ENCODE peak calls at places on chromosomes 16 and 17, in six cellular contexts. S, I, Q, J, M and B are unnamed samples.

GRCh38 chr16:52318259-52319008 is 228.5 kb downstream of the TOX3 start:
- DNase-seq in S (no peak), I (no peak), Q (no peak), J (no peak), M (no peak), B (no peak)

GRCh38 chr16:24493859-24494258 is 45.5 kb upstream of the RBBP6 start:
- DNase-seq in S (peak; percentile 59), I (no peak), Q (no peak), J (no peak), M (no peak), B (no peak)

GRCh38 chr16:89330177-89330856 is 112.8 kb downstream of the ZNF778 start:
- DNase-seq in S (peak; percentile 81), I (no peak), Q (no peak), J (no peak), M (peak; percentile 40), B (no peak)

GRCh38 chr16:31215287-31216115 is 1.4 kb downstream of the PYDC1 start:
- DNase-seq in S (peak; percentile 40), I (peak; percentile 80), Q (no peak), J (peak; percentile 76), M (no peak), B (no peak)

GRCh38 chr16:78916928-78917545 is 683.5 kb downstream of the MAF start:
- DNase-seq in S (peak; percentile 89), I (no peak), Q (no peak), J (no peak), M (no peak), B (no peak)

GRCh38 chr17:78977992-78978973 is 1.4 kb downstream of the LGALS3BP start:
- DNase-seq in S (no peak), I (no peak), Q (no peak), J (no peak), M (no peak), B (no peak)

GRCh38 chr17:4175921-4176802 is 33.2 kb downstream of the CYB5D2 start:
- DNase-seq in S (no peak), I (peak; percentile 66), Q (no peak), J (no peak), M (no peak), B (no peak)

GRCh38 chr17:17668358-17668757 is 12.9 kb upstream of the RAI1 start:
- DNase-seq in S (no peak), I (no peak), Q (no peak), J (no peak), M (no peak), B (no peak)

GRCh38 chr16:24497405-24497804 is 42.0 kb upstream of the RBBP6 start:
- DNase-seq in S (peak; percentile 34), I (peak; percentile 43), Q (no peak), J (peak; percentile 8), M (no peak), B (no peak)

GRCh38 chr16:88761143-88761534 is 23.9 kb downstream of the PIEZO1 start:
- DNase-seq in S (no peak), I (no peak), Q (no peak), J (no peak), M (no peak), B (no peak)

GRCh38 chr16:17278988-17279387 is 191.8 kb downstream of the XYLT1 start:
- DNase-seq in S (no peak), I (no peak), Q (no peak), J (no peak), M (no peak), B (no peak)

GRCh38 chr17:79285973-79286372 is 211.3 kb downstream of the ENGASE start:
- DNase-seq in S (no peak), I (no peak), Q (no peak), J (no peak), M (no peak), B (no peak)

GRCh38 chr17:71337903-71338302 is 782.9 kb upstream of the SOX9 start:
- DNase-seq in S (peak; percentile 21), I (no peak), Q (no peak), J (no peak), M (no peak), B (no peak)

GRCh38 chr16:27382187-27382855 is 19.7 kb upstream of the IL21R start:
- DNase-seq in S (no peak), I (no peak), Q (peak; percentile 43), J (no peak), M (no peak), B (no peak)

GRCh38 chr16:83692224-83692623 is 115.6 kb upstream of the HSBP1 start:
- DNase-seq in S (no peak), I (no peak), Q (no peak), J (no peak), M (no peak), B (no peak)

GRCh38 chr17:17952691-17953090 is 19.5 kb downstream of the TOM1L2 start:
- DNase-seq in S (no peak), I (no peak), Q (no peak), J (no peak), M (no peak), B (no peak)

GRCh38 chr17:35930211-35931065 is at the start of gene RDM1:
- DNase-seq in S (peak; percentile 53), I (peak; percentile 72), Q (peak; percentile 72), J (peak; percentile 85), M (peak; percentile 75), B (peak; percentile 25)

GRCh38 chr16:88820335-88821025 is 8.8 kb upstream of the APRT start:
- DNase-seq in S (no peak), I (no peak), Q (no peak), J (no peak), M (no peak), B (no peak)

GRCh38 chr17:44220211-44221071 is 966 bp upstream of the UBTF start:
- DNase-seq in S (no peak), I (peak; percentile 83), Q (peak; percentile 77), J (peak; percentile 78), M (no peak), B (no peak)

GRCh38 chr16:4200000-4200780 is 41.7 kb downstream of the SRL start:
- DNase-seq in S (peak; percentile 57), I (peak; percentile 81), Q (peak; percentile 84), J (peak; percentile 85), M (no peak), B (peak; percentile 38)

GRCh38 chr16:4511441-4512082 is 27.0 kb downstream of the CDIP1 start:
- DNase-seq in S (peak; percentile 51), I (peak; percentile 73), Q (no peak), J (peak; percentile 75), M (no peak), B (no peak)

GRCh38 chr17:51255673-51256072 is 4.2 kb downstream of the MBTD1 start:
- DNase-seq in S (no peak), I (no peak), Q (no peak), J (no peak), M (no peak), B (no peak)

GRCh38 chr17:45266372-45266926 is 4.6 kb upstream of the SPATA32 start:
- DNase-seq in S (no peak), I (no peak), Q (no peak), J (no peak), M (no peak), B (no peak)
- TF ChIP-seq CTCF in S (no peak), I (no peak), Q (no peak), J (no peak), M (no peak), B (no peak)

DNA sequence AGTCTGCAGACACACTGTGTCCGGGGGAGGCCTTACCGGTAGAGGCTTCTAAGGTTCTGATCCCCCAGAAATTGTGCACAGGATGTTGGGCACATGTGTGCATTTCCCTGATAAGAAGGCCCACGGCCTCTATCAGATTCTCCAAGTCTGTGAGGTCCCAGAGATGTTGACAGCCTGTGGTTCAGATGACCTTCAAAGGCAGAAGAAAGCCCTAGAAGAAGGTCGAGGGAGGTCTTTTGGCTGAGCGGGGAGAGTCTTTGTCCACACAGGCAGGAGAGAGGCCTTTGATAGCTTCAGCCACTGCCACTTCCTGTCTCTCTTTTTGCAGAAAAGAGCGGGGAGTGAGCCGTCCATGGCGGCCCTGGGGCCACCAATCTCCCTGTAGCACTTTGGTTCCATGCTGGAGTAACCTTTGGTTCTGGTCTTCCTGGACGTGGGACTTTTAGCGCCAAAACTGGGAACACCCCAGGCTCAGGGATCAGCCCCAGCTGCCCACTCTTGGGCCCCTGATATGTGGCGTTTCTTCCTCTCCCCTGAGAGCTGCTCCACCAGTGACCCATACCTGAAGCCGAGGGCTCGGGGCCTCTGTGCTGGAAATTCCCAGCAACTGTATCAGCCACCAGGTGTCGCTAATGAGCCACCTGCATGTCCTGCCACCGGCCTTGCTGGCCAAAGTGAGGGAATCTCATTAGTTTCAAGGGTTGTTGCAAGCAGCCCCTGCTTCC is 28.1 kb upstream of the LGALS9 start:
- DNase-seq in S (peak; percentile 52), I (peak; percentile 83), Q (peak; percentile 80), J (peak; percentile 86), M (peak; percentile 59), B (peak; percentile 76)
- TF ChIP-seq CTCF in S (peak; percentile 95), I (peak; percentile 96), Q (peak; percentile 88), J (peak; percentile 87), M (peak; percentile 96), B (no peak)

GRCh38 chr16:2233872-2234812 is 2.1 kb upstream of the DNASE1L2 start:
- DNase-seq in S (no peak), I (no peak), Q (no peak), J (no peak), M (no peak), B (no peak)
- TF ChIP-seq CTCF in S (no peak), I (no peak), Q (no peak), J (no peak), M (no peak), B (no peak)

GRCh38 chr16:58026705-58027340 is 1.3 kb downstream of the MMP15 start:
- DNase-seq in S (no peak), I (peak; percentile 21), Q (no peak), J (peak; percentile 51), M (no peak), B (no peak)
- TF ChIP-seq CTCF in S (no peak), I (no peak), Q (no peak), J (no peak), M (no peak), B (no peak)

GRCh38 chr17:82050761-82051641 is 610 bp downstream of the RFNG start:
- DNase-seq in S (no peak), I (peak; percentile 51), Q (no peak), J (peak; percentile 46), M (no peak), B (no peak)
- TF ChIP-seq CTCF in S (no peak), I (no peak), Q (no peak), J (no peak), M (no peak), B (no peak)

GRCh38 chr17:76124582-76125390 is 16.3 kb downstream of the FOXJ1 start:
- DNase-seq in S (no peak), I (no peak), Q (no peak), J (peak; percentile 12), M (no peak), B (no peak)
- TF ChIP-seq CTCF in S (peak; percentile 5), I (no peak), Q (no peak), J (peak; percentile 12), M (no peak), B (no peak)

GRCh38 chr16:67326472-67327309 is at the start of the genes KCTD19 and LRRC36:
- DNase-seq in S (no peak), I (peak; percentile 56), Q (peak; percentile 69), J (peak; percentile 80), M (peak; percentile 51), B (peak; percentile 25)
- TF ChIP-seq CTCF in S (peak; percentile 56), I (peak; percentile 28), Q (no peak), J (peak; percentile 54), M (no peak), B (no peak)

GRCh38 chr17:7997186-7997585 is 5.2 kb upstream of the GUCY2D start:
- DNase-seq in S (peak; percentile 39), I (peak; percentile 65), Q (no peak), J (peak; percentile 64), M (no peak), B (no peak)
- TF ChIP-seq CTCF in S (peak; percentile 47), I (peak; percentile 48), Q (no peak), J (peak; percentile 47), M (no peak), B (no peak)